ENCODE peak calls at places on chromosomes 13 and 19, in four cellular contexts. Y, U, D and G are unnamed samples.

GRCh38 chr19:11373166-11373884 is 1.1 kb upstream of the SWSAP1 start:
- DNase-seq in Y (peak; percentile 22), D (peak; percentile 50), U (peak; percentile 84), G (no peak)

GRCh38 chr19:39138221-39139211 is 12.9 kb downstream of the PAK4 start:
- DNase-seq in Y (peak; percentile 35), U (no peak), D (peak; percentile 45), G (no peak)

GRCh38 chr13:83024955-83025594 is 857.2 kb downstream of the SLITRK1 start:
- DNase-seq in Y (peak; percentile 39), U (no peak), D (peak; percentile 5), G (no peak)

GRCh38 chr13:113211774-113212173 is 2.4 kb downstream of the CUL4A start:
- DNase-seq in Y (no peak), U (peak; percentile 78), D (no peak), G (no peak)

GRCh38 chr19:18481505-18482222 is 40.2 kb downstream of the ELL start:
- DNase-seq in U (no peak), D (no peak), Y (no peak), G (no peak)

GRCh38 chr13:98541211-98541610 is 35.7 kb downstream of the STK24 start:
- DNase-seq in D (peak; percentile 65), U (no peak), Y (peak; percentile 22), G (no peak)

GRCh38 chr13:100536643-100537180 is 51.9 kb downstream of the GGACT start:
- DNase-seq in D (no peak), Y (no peak), U (no peak), G (no peak)

GRCh38 chr13:79621902-79622301 is 140.9 kb downstream of the NDFIP2 start:
- DNase-seq in D (no peak), Y (no peak), U (no peak), G (no peak)

GRCh38 chr13:24727731-24728601 is 36.0 kb upstream of the RNF17 start:
- DNase-seq in D (peak; percentile 88), U (peak; percentile 90), Y (peak; percentile 89), G (peak; percentile 70)

GRCh38 chr19:33273881-33274662 is 28.3 kb downstream of the CEBPA start:
- DNase-seq in Y (peak; percentile 94), U (no peak), D (peak; percentile 80), G (no peak)

GRCh38 chr19:2034729-2035589 is 16.1 kb downstream of the MKNK2 start:
- DNase-seq in D (peak; percentile 57), U (peak; percentile 100), Y (peak; percentile 31), G (no peak)

GRCh38 chr19:17860331-17860992 is 752 bp downstream of the RPL18A start:
- DNase-seq in Y (no peak), D (no peak), U (no peak), G (no peak)

GRCh38 chr13:97460004-97460756 is 26.2 kb downstream of the RAP2A start:
- DNase-seq in D (no peak), Y (peak; percentile 72), U (no peak), G (no peak)

GRCh38 chr13:74444877-74445479 is 310.8 kb upstream of the KLF12 start:
- DNase-seq in D (peak; percentile 54), Y (peak; percentile 18), U (no peak), G (no peak)

GRCh38 chr19:10887616-10888367 is 16.4 kb downstream of the CARM1 start:
- DNase-seq in U (no peak), D (peak; percentile 64), Y (no peak), G (no peak)

GRCh38 chr19:48992571-48993174 is 436 bp downstream of the GYS1 start:
- DNase-seq in D (no peak), Y (no peak), U (peak; percentile 51), G (no peak)

GRCh38 chr13:38685974-38686571 is 804 bp upstream of the FREM2 start:
- DNase-seq in Y (no peak), D (peak; percentile 4), U (peak; percentile 85), G (no peak)

GRCh38 chr13:32581177-32581786 is 5.0 kb upstream of the PDS5B start:
- DNase-seq in U (peak; percentile 33), D (peak; percentile 51), Y (peak; percentile 68), G (no peak)

GRCh38 chr13:30038884-30039283 is 188.5 kb upstream of the UBL3 start:
- DNase-seq in D (peak; percentile 62), U (no peak), Y (peak; percentile 80), G (no peak)

GRCh38 chr13:26228080-26228479 is 6.0 kb upstream of the RNF6 start:
- DNase-seq in Y (no peak), U (no peak), D (no peak), G (no peak)

GRCh38 chr19:33227242-33227650 is 1.6 kb upstream of the SLC7A10 start:
- DNase-seq in U (peak; percentile 76), Y (no peak), D (no peak), G (no peak)

GRCh38 chr13:108924154-108924940 is 294.9 kb downstream of the MYO16 start:
- DNase-seq in U (no peak), Y (peak; percentile 42), D (peak; percentile 45), G (no peak)

GRCh38 chr19:14248578-14249011 is 42.6 kb upstream of the ADGRL1 start:
- DNase-seq in D (peak; percentile 44), Y (peak; percentile 9), U (peak; percentile 95), G (peak; percentile 14)

GRCh38 chr19:3573858-3574637 is 1.3 kb downstream of the HMG20B start:
- DNase-seq in U (peak; percentile 100), D (peak; percentile 98), Y (peak; percentile 89), G (peak; percentile 75)

GRCh38 chr19:41939861-41940442 is 11.7 kb upstream of the ERFL start:
- DNase-seq in Y (no peak), D (peak; percentile 38), U (peak; percentile 77), G (no peak)

GRCh38 chr19:45424191-45425058 is 708 bp upstream of the ERCC1 start:
- DNase-seq in Y (peak; percentile 89), D (peak; percentile 98), U (peak; percentile 82), G (peak; percentile 44)

GRCh38 chr19:43777163-43777700 is 3.5 kb downstream of the KCNN4 start:
- DNase-seq in U (no peak), Y (no peak), D (peak; percentile 44), G (no peak)
- H3K4me3 ChIP-seq in U (peak overlapping the region; percentile 20), Y (no peak overlapping the region), D (no peak overlapping the region), G (no peak overlapping the region)

DNA sequence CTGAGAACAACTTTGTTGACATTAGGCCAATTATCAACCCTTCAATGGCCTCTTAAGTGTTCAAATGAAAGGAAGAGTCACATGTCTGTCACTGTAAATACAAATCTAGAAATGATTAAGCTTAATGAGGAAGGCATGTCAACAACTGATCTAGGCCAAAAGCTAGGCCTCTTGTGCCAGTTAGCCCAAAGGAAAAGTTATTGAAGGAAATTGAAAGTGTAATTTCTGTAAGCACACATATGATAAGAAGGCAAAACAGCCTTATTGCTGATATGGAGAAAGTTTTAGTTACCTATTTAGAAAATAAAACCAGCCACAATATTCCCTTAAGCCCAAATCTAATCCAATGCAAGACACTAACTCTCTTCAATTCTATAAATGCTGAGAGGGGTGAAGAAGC is 604.7 kb downstream of the SLITRK6 start:
- DNase-seq in Y (no peak), U (no peak), D (no peak), G (no peak)
- H3K4me3 ChIP-seq in Y (no peak overlapping the region), U (no peak overlapping the region), D (no peak overlapping the region), G (no peak overlapping the region)

GRCh38 chr19:46618670-46619231 is 6.1 kb downstream of the PTGIR start:
- DNase-seq in U (no peak), D (peak; percentile 72), Y (peak; percentile 68), G (no peak)
- H3K4me3 ChIP-seq in U (no peak overlapping the region), D (no peak overlapping the region), Y (no peak overlapping the region), G (no peak overlapping the region)

GRCh38 chr13:45707701-45708100 is 5.6 kb downstream of the CBY2 start:
- DNase-seq in Y (no peak), U (no peak), D (no peak), G (no peak)
- H3K4me3 ChIP-seq in Y (no peak overlapping the region), U (no peak overlapping the region), D (no peak overlapping the region), G (no peak overlapping the region)

GRCh38 chr13:40792284-40793051 is 3.1 kb downstream of the SLC25A15 start:
- DNase-seq in D (no peak), Y (no peak), U (no peak), G (no peak)
- H3K4me3 ChIP-seq in D (no peak overlapping the region), Y (no peak overlapping the region), U (no peak overlapping the region), G (no peak overlapping the region)